ENCODE peak calls at places on chromosomes 7 and 10, in seven cellular contexts. F is heart left ventricle, P is GM20000, X is HFF-Myc, Y is myocyte, Q is AML-193, J is H7. R is an unnamed sample.

GRCh38 chr10:6275022-6275997 is 72.6 kb downstream of the PFKFB3 start:
- DNase-seq in F (peak), P (peak), X (peak), Y (peak), Q (peak), J (peak), R (peak)

GRCh38 chr10:117663750-117664149 is 121.2 kb downstream of the EMX2 start:
- DNase-seq in F (no peak), P (peak), X (peak), Y (peak), Q (no peak), J (no peak), R (peak)

GRCh38 chr7:137801003-137801402 is 45.8 kb downstream of the DGKI start:
- DNase-seq in F (no peak), P (no peak), X (no peak), Y (peak), Q (no peak), J (no peak), R (peak)

GRCh38 chr7:136303162-136303561 is 326.0 kb upstream of the MTPN start:
- DNase-seq in F (no peak), P (no peak), X (no peak), Y (peak), Q (no peak), J (no peak), R (peak)

GRCh38 chr7:25319707-25320106 is 91.4 kb upstream of the NPVF start:
- DNase-seq in F (no peak), P (no peak), X (no peak), Y (no peak), Q (no peak), J (no peak), R (no peak)

GRCh38 chr10:113305871-113306270 is 247.0 kb upstream of the HABP2 start:
- DNase-seq in F (no peak), P (no peak), X (no peak), Y (no peak), Q (no peak), J (no peak), R (no peak)

GRCh38 chr7:149625947-149626392 is 128.4 kb upstream of the ZNF746 start:
- DNase-seq in F (no peak), P (no peak), X (peak), Y (no peak), Q (no peak), J (no peak), R (no peak)

GRCh38 chr10:118958984-118959916 is 70.3 kb upstream of the NANOS1 start:
- DNase-seq in F (peak), P (no peak), X (no peak), Y (peak), Q (peak), J (no peak), R (peak)

GRCh38 chr7:82284936-82285519 is 158.5 kb downstream of the CACNA2D1 start:
- DNase-seq in F (no peak), P (no peak), X (no peak), Y (no peak), Q (no peak), J (peak), R (no peak)

GRCh38 chr10:77291596-77292505 is 345.8 kb downstream of the KCNMA1 start:
- DNase-seq in F (no peak), P (no peak), X (no peak), Y (peak), Q (no peak), J (peak), R (peak)

GRCh38 chr10:77229704-77230103 is 407.9 kb downstream of the KCNMA1 start:
- DNase-seq in F (no peak), P (no peak), X (no peak), Y (no peak), Q (no peak), J (no peak), R (no peak)

R was measured in LHCN-M2.